ENCODE peak calls at places on chromosomes 4 and X, in four cellular contexts. X, P, D and F are unnamed samples.

GRCh38 chr4:108355523-108356208 is 186.9 kb upstream of the LEF1 start:
- DNase-seq in X (no peak), P (no peak), D (no peak), F (no peak)

GRCh38 chr4:118821590-118822293 is 14.2 kb downstream of the SEC24D start:
- DNase-seq in X (no peak), P (no peak), D (no peak), F (no peak)

GRCh38 chr4:182918044-182918607 is 940 bp upstream of the DCTD start:
- DNase-seq in X (no peak), P (peak; percentile 65), D (no peak), F (no peak)

GRCh38 chr4:66750273-66750672 is 795.0 kb downstream of the CENPC start:
- DNase-seq in X (no peak), P (no peak), D (no peak), F (no peak)

GRCh38 chr4:6472387-6473263 is at the start of gene PPP2R2C:
- DNase-seq in X (peak; percentile 72), P (no peak), D (no peak), F (no peak)

GRCh38 chr4:174910271-174910670 is 7.9 kb upstream of the ADAM29 start:
- DNase-seq in X (no peak), P (no peak), D (no peak), F (no peak)

GRCh38 chr4:29540439-29541102 is 1179.6 kb upstream of the PCDH7 start:
- DNase-seq in X (no peak), P (no peak), D (no peak), F (no peak)

GRCh38 chr4:176593943-176594342 is 198.8 kb downstream of the VEGFC start:
- DNase-seq in X (no peak), P (no peak), D (no peak), F (no peak)

GRCh38 chr4:158535130-158535614 is 13.5 kb downstream of the RXFP1 start:
- DNase-seq in X (no peak), P (no peak), D (no peak), F (no peak)

DNA sequence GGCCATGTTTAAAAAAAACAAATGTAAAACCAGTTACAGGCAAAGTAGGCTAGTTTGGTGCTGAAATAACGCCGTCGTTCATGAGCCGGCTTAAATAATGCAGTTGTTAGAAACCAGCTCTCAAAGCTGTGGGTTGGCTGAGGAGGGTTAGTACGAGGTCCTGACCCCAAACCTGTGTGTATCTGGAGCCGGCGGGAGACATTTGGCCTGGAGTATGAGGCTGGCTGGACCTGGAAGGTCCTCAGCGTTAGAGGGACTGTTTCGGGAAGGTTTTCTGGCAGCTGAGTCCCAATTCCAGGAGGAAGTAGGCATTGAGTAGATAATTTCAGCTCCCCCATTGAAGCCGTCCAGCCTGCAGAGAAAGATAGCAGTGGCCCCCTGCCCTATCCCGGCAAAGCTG is 73.4 kb upstream of the PPP2R3B start:
- DNase-seq in X (no peak), P (no peak), D (no peak), F (no peak)
- TF ChIP-seq SPI1 in X (no peak), P (no peak), D (no peak), F (no peak)

GRCh38 chrX:119518371-119518770 is 46.8 kb downstream of the STEEP1 start:
- DNase-seq in X (no peak), P (no peak), D (no peak), F (no peak)

GRCh38 chrX:119512145-119512800 is 44.0 kb downstream of the SLC25A5 start:
- DNase-seq in X (peak; percentile 50), P (no peak), D (peak; percentile 13), F (peak; percentile 25)

GRCh38 chrX:119521246-119521645 is 44.0 kb downstream of the STEEP1 start:
- DNase-seq in X (no peak), P (no peak), D (no peak), F (no peak)

DNA sequence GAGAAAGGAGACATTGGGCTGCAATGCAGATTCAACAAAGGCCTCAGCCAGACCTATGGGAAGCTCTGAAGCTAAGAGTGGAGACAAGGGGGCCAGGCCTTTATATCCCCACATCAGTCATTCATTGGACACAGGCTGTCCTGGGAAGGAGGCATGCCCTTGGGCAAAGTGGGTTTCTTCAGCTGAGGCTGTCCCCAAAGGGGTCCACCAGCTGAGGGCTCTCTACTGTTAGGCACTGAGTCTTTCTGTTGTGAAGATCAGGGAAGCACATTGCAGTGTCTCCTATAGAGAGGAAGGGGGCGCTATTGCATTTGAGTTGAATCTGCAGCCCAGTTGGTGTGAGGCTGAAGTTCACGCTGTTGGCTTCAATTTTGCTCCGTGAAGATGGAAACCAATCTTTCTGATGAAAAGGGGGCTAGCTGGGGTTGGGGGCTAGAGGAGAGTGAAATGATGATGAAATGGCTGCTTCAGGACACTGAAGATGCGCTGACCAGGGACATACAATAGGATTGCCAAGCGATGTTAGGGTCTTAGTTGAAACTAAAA is 48.0 kb downstream of the SLC25A5 start:
- DNase-seq in X (peak; percentile 71), P (peak; percentile 39), D (peak; percentile 43), F (peak; percentile 43)
- TF ChIP-seq SPI1 in X (no peak), P (no peak), D (no peak), F (no peak)

GRCh38 chr4:124428648-124429047 is 283.9 kb downstream of the ANKRD50 start:
- DNase-seq in X (no peak), P (no peak), D (no peak), F (no peak)

GRCh38 chr4:124420166-124420695 is 292.3 kb downstream of the ANKRD50 start:
- DNase-seq in X (no peak), P (no peak), D (no peak), F (no peak)

GRCh38 chr4:124426279-124426678 is 286.3 kb downstream of the ANKRD50 start:
- DNase-seq in X (no peak), P (no peak), D (no peak), F (no peak)

GRCh38 chr4:124427095-124427767 is 285.3 kb downstream of the ANKRD50 start:
- DNase-seq in X (no peak), P (no peak), D (no peak), F (no peak)

GRCh38 chr4:124423160-124423559 is 289.4 kb downstream of the ANKRD50 start:
- DNase-seq in X (no peak), P (no peak), D (no peak), F (no peak)
- TF ChIP-seq SPI1 in X (no peak), P (no peak), D (no peak), F (no peak)

DNA sequence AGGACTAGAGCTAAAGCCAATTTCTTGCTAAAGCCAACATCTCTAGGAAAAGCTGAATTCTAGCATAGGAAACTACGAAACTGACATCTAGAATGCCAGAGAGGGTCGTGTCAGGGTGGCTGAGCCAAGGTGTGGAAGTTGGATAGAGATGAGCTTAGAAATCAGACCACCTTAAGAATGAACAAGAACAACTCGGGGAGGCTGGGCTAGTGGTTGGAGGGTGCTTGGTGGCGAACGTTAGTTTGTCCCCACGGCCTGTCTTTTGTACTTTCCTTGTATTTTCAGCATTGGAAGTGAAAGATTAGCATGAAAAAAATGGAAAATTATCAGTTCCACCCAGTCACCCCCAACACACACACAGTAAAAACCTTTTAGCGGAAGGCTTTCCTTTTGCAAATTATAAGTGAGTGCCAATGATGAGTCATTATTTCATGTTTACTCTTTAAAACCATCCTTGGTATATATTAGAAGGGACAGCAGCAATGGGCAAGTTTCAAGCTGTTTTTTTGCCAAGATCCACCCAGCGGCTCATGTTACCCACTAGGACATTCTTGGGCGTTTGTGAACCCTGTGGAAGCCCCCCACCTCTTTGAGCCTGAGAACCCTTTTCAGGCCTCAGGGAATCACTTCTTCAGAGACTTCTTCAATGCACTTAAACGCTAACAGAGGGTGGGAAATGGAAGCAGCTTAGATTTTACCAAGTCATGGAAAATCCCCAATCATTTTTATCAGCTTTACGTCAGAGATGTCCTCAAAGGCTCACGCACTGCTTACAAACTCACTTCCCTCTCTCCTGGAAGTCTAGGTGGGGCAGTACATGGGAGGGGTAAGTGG is 4.9 kb upstream of the PPEF1 start:
- DNase-seq in X (no peak), P (no peak), D (no peak), F (no peak)
- TF ChIP-seq SPI1 in X (no peak), P (no peak), D (no peak), F (no peak)

GRCh38 chrX:81201692-81202412 is at the start of the genes HMGN5 and SH3BGRL:
- DNase-seq in X (peak; percentile 54), P (peak; percentile 57), D (peak; percentile 71), F (no peak)
- TF ChIP-seq SPI1 in X (no peak), P (peak; percentile 9), D (peak; percentile 61), F (peak; percentile 45)

GRCh38 chrX:74453178-74453577 is 31.9 kb downstream of the SLC16A2 start:
- DNase-seq in X (no peak), P (no peak), D (no peak), F (no peak)
- TF ChIP-seq SPI1 in X (no peak), P (no peak), D (no peak), F (no peak)